ENCODE peak calls at places on chromosomes 16 and 17, in seven cellular contexts. M is kidney epithelial cell; V is NCI-H1105; H is CD8-positive, alpha-beta T cell; Y is stimulated activated CD4-positive, alpha-beta T cell treated with anti-CD3 and anti-CD28 coated beads, Interleukin-1b, Interleukin-23, amount 100 ng/mL, for 24 hours; D is AML-193; F is RPMI8226. K is an unnamed sample.

GRCh38 chr16:22335668-22336246 is 38.5 kb downstream of the POLR3E start:
- DNase-seq in M (no peak), V (no peak), H (no peak), Y (no peak), D (no peak), F (no peak), K (no peak)

GRCh38 chr17:40542562-40543411 is 22.5 kb downstream of the CCR7 start:
- DNase-seq in M (no peak), V (no peak), H (no peak), Y (no peak), D (no peak), F (peak; percentile 26), K (no peak)

GRCh38 chr16:14289692-14290340 is 218.7 kb downstream of the MRTFB start:
- DNase-seq in M (no peak), V (peak; percentile 36), H (no peak), Y (no peak), D (peak; percentile 45), F (peak; percentile 66), K (no peak)

GRCh38 chr17:57166803-57167202 is 81.8 kb downstream of the AKAP1 start:
- DNase-seq in M (no peak), V (no peak), H (no peak), Y (no peak), D (no peak), F (peak; percentile 89), K (no peak)

GRCh38 chr16:3140603-3141427 is 6.0 kb downstream of the ZNF213 start:
- DNase-seq in M (no peak), V (no peak), H (no peak), Y (no peak), D (no peak), F (no peak), K (no peak)

GRCh38 chr17:2218426-2218825 is 85.2 kb downstream of the SMG6 start:
- DNase-seq in M (peak; percentile 84), V (no peak), H (no peak), Y (no peak), D (no peak), F (no peak), K (no peak)

GRCh38 chr17:5893741-5894140 is 176.4 kb upstream of the WSCD1 start:
- DNase-seq in M (no peak), V (no peak), H (no peak), Y (no peak), D (no peak), F (no peak), K (no peak)

GRCh38 chr17:35554668-35555067 is 6.0 kb downstream of the SLFN14 start:
- DNase-seq in M (no peak), V (no peak), H (no peak), Y (no peak), D (no peak), F (no peak), K (no peak)

GRCh38 chr17:61196302-61196704 is 203.3 kb upstream of the TBX2 start:
- DNase-seq in M (no peak), V (no peak), H (no peak), Y (no peak), D (no peak), F (no peak), K (no peak)

GRCh38 chr16:70688266-70688742 is 2.5 kb upstream of the MTSS2 start:
- DNase-seq in M (no peak), V (no peak), H (no peak), Y (no peak), D (no peak), F (no peak), K (no peak)

GRCh38 chr17:19508327-19508867 is 25.3 kb upstream of the SLC47A1 start:
- DNase-seq in M (no peak), V (peak; percentile 73), H (peak; percentile 34), Y (peak; percentile 13), D (peak; percentile 44), F (peak; percentile 36), K (no peak)

GRCh38 chr17:44353656-44354331 is 8.7 kb downstream of the GRN start:
- DNase-seq in M (no peak), V (no peak), H (no peak), Y (no peak), D (no peak), F (peak; percentile 44), K (no peak)

GRCh38 chr17:47946929-47947397 is 5.6 kb downstream of the PNPO start:
- DNase-seq in M (peak; percentile 71), V (peak; percentile 38), H (peak; percentile 57), Y (peak; percentile 64), D (peak; percentile 86), F (peak; percentile 78), K (peak; percentile 75)

GRCh38 chr17:57630736-57631135 is 114.4 kb downstream of the CCDC182 start:
- DNase-seq in M (no peak), V (no peak), H (no peak), Y (no peak), D (no peak), F (no peak), K (no peak)

GRCh38 chr16:67212766-67213165 is 13.8 kb downstream of the ELMO3 start:
- DNase-seq in M (no peak), V (no peak), H (no peak), Y (no peak), D (peak; percentile 4), F (no peak), K (no peak)

GRCh38 chr17:68401288-68401687 is 56.0 kb downstream of the WIPI1 start:
- DNase-seq in M (no peak), V (no peak), H (no peak), Y (no peak), D (no peak), F (no peak), K (no peak)

GRCh38 chr16:67150833-67151396 is at the start of gene B3GNT9:
- DNase-seq in M (no peak), V (peak; percentile 56), H (no peak), Y (no peak), D (no peak), F (peak; percentile 80), K (no peak)

GRCh38 chr16:3171855-3172593 is 16.0 kb upstream of the OR1F1 start:
- DNase-seq in M (no peak), V (no peak), H (no peak), Y (no peak), D (no peak), F (peak; percentile 87), K (no peak)

GRCh38 chr16:87627542-87628245 is 25.4 kb downstream of the JPH3 start:
- DNase-seq in M (no peak), V (no peak), H (no peak), Y (no peak), D (no peak), F (no peak), K (no peak)

GRCh38 chr17:59848778-59849177 is 44.0 kb downstream of the TUBD1 start:
- DNase-seq in M (peak; percentile 72), V (no peak), H (no peak), Y (no peak), D (peak; percentile 77), F (peak; percentile 48), K (no peak)

GRCh38 chr16:29989111-29989858 is 6.1 kb downstream of the HIRIP3 start:
- DNase-seq in M (no peak), V (no peak), H (no peak), Y (no peak), D (no peak), F (no peak), K (no peak)

GRCh38 chr17:40580140-40580539 is 14.9 kb upstream of the CCR7 start:
- DNase-seq in M (no peak), V (no peak), H (no peak), Y (no peak), D (no peak), F (no peak), K (no peak)

GRCh38 chr16:89565506-89566372 is 5.3 kb downstream of the RPL13 start:
- DNase-seq in M (no peak), V (no peak), H (no peak), Y (peak; percentile 67), D (no peak), F (peak; percentile 66), K (no peak)

GRCh38 chr17:43908111-43908721 is 880 bp upstream of the MPP2 start:
- DNase-seq in M (no peak), V (peak; percentile 11), H (peak; percentile 27), Y (peak; percentile 45), D (peak; percentile 70), F (peak; percentile 74), K (no peak)

GRCh38 chr16:30054959-30055553 is 10.5 kb upstream of the ALDOA start:
- DNase-seq in M (no peak), V (no peak), H (no peak), Y (peak; percentile 40), D (peak; percentile 19), F (peak; percentile 73), K (no peak)